ENCODE peak calls at places on chromosomes 3 and 15, in six cellular contexts. G, E, Y, S, R and W are unnamed samples.

GRCh38 chr15:34490421-34491193 is 53.0 kb upstream of the GOLGA8A start:
- DNase-seq in G (no peak), E (no peak), Y (no peak), S (no peak), R (no peak), W (peak; percentile 29)

GRCh38 chr3:72746412-72747411 is 101.5 kb downstream of the SHQ1 start:
- DNase-seq in G (peak; percentile 8), E (no peak), Y (no peak), S (no peak), R (no peak), W (no peak)

GRCh38 chr3:51734572-51734907 is 27.7 kb downstream of the GRM2 start:
- DNase-seq in G (no peak), E (no peak), Y (no peak), S (no peak), R (no peak), W (no peak)

GRCh38 chr15:68990755-68991500 is 23.6 kb upstream of the NOX5 start:
- DNase-seq in G (no peak), E (no peak), Y (no peak), S (no peak), R (no peak), W (no peak)

GRCh38 chr3:4739289-4740236 is 239.7 kb upstream of the BHLHE40 start:
- DNase-seq in G (no peak), E (no peak), Y (no peak), S (no peak), R (no peak), W (no peak)

GRCh38 chr15:60414016-60414682 is 16.4 kb upstream of the ANXA2 start:
- DNase-seq in G (peak; percentile 73), E (no peak), Y (no peak), S (no peak), R (no peak), W (no peak)

GRCh38 chr15:92355307-92355706 is 38.4 kb upstream of the ST8SIA2 start:
- DNase-seq in G (no peak), E (no peak), Y (no peak), S (no peak), R (no peak), W (no peak)

GRCh38 chr15:70127288-70127746 is 29.6 kb upstream of the TLE3 start:
- DNase-seq in G (no peak), E (no peak), Y (peak; percentile 58), S (peak; percentile 70), R (no peak), W (no peak)

GRCh38 chr15:42159381-42160015 is 3.1 kb upstream of the PLA2G4F start:
- DNase-seq in G (no peak), E (no peak), Y (peak; percentile 68), S (peak; percentile 82), R (no peak), W (no peak)

GRCh38 chr3:117217355-117217754 is 507.8 kb downstream of the TUSC7 start:
- DNase-seq in G (peak; percentile 62), E (no peak), Y (no peak), S (no peak), R (no peak), W (no peak)

GRCh38 chr15:100879461-100880138 is at the start of gene ALDH1A3:
- DNase-seq in G (no peak), E (no peak), Y (peak; percentile 29), S (peak; percentile 55), R (no peak), W (no peak)

GRCh38 chr3:128823638-128824037 is 55.8 kb upstream of the ACAD9 start:
- DNase-seq in G (no peak), E (no peak), Y (no peak), S (no peak), R (no peak), W (no peak)

GRCh38 chr3:121998588-121999473 is 23.2 kb downstream of the ILDR1 start:
- DNase-seq in G (no peak), E (no peak), Y (no peak), S (peak; percentile 37), R (peak; percentile 17), W (no peak)

GRCh38 chr3:37859354-37859753 is 2.3 kb upstream of the CTDSPL start:
- DNase-seq in G (no peak), E (no peak), Y (no peak), S (no peak), R (no peak), W (no peak)

GRCh38 chr3:86993704-86994103 is 2.8 kb upstream of the VGLL3 start:
- DNase-seq in G (peak; percentile 56), E (no peak), Y (no peak), S (no peak), R (no peak), W (no peak)

GRCh38 chr15:78460737-78461136 is 22.7 kb downstream of the IREB2 start:
- DNase-seq in G (no peak), E (no peak), Y (no peak), S (no peak), R (no peak), W (no peak)

GRCh38 chr15:76073554-76073953 is 13.8 kb downstream of the TMEM266 start:
- DNase-seq in G (no peak), E (no peak), Y (no peak), S (no peak), R (no peak), W (no peak)

GRCh38 chr3:72445827-72446405 is 402.3 kb downstream of the SHQ1 start:
- DNase-seq in G (no peak), E (no peak), Y (no peak), S (no peak), R (no peak), W (no peak)

GRCh38 chr3:136626448-136626847 is 125.7 kb downstream of the STAG1 start:
- DNase-seq in G (no peak), E (no peak), Y (no peak), S (no peak), R (no peak), W (no peak)

GRCh38 chr3:160588023-160588422 is 22.7 kb upstream of the KPNA4 start:
- DNase-seq in G (no peak), E (no peak), Y (no peak), S (no peak), R (no peak), W (no peak)

GRCh38 chr15:28888900-28889299 is 3.1 kb downstream of the APBA2 start:
- DNase-seq in G (no peak), E (no peak), Y (no peak), S (no peak), R (no peak), W (no peak)

GRCh38 chr3:71543371-71544016 is 40.0 kb downstream of the FOXP1 start:
- DNase-seq in G (no peak), E (no peak), Y (no peak), S (no peak), R (no peak), W (no peak)

GRCh38 chr3:56987238-56987932 is 73.1 kb upstream of the SPATA12 start:
- DNase-seq in G (no peak), E (no peak), Y (no peak), S (no peak), R (no peak), W (peak; percentile 34)

GRCh38 chr3:33174711-33175409 is 43.8 kb downstream of the SUSD5 start:
- DNase-seq in G (peak; percentile 3), E (no peak), Y (no peak), S (no peak), R (no peak), W (no peak)

GRCh38 chr15:82263350-82263749 is 732 bp downstream of the SAXO2 start:
- DNase-seq in G (no peak), E (no peak), Y (no peak), S (no peak), R (no peak), W (no peak)

GRCh38 chr15:71610991-71611720 is 199.2 kb upstream of the NR2E3 start:
- DNase-seq in G (no peak), E (no peak), Y (no peak), S (no peak), R (no peak), W (no peak)

GRCh38 chr15:56242576-56243116 is 1.0 kb downstream of the RFX7 start:
- DNase-seq in G (peak; percentile 12), E (no peak), Y (no peak), S (no peak), R (peak; percentile 35), W (no peak)

GRCh38 chr15:84798436-84798946 is 18.7 kb upstream of the ALPK3 start:
- DNase-seq in G (no peak), E (no peak), Y (no peak), S (no peak), R (no peak), W (no peak)

GRCh38 chr3:61612211-61612995 is 51.0 kb downstream of the PTPRG start:
- DNase-seq in G (peak; percentile 23), E (no peak), Y (no peak), S (no peak), R (no peak), W (no peak)

GRCh38 chr15:38389924-38390542 is 63.9 kb upstream of the FAM98B start:
- DNase-seq in G (peak; percentile 61), E (peak; percentile 26), Y (peak; percentile 66), S (peak; percentile 62), R (no peak), W (peak; percentile 25)

GRCh38 chr3:139909836-139910235 is 25.1 kb upstream of the CLSTN2 start:
- DNase-seq in G (no peak), E (no peak), Y (no peak), S (no peak), R (no peak), W (no peak)

GRCh38 chr3:25863011-25863415 is 73.1 kb downstream of the OXSM start:
- DNase-seq in G (no peak), E (no peak), Y (no peak), S (no peak), R (no peak), W (no peak)